ENCODE peak calls at places on chromosomes 1 and 21, in ten cellular contexts. L is activated CD8-positive, alpha-beta T cell treated with anti-CD3 and anti-CD28 coated beads for 36 hours; P is right cardiac atrium; X is K562; I is central memory CD8-positive, alpha-beta T cell; G is GM12878; J is GM23338; D is thoracic aorta; S is effector memory CD8-positive, alpha-beta T cell; Y is lung. A is an unnamed sample.

GRCh38 chr1:19398309-19398760 is 86.2 kb downstream of the SLC66A1 start:
- ATAC-seq in L (peak; percentile 13), P (no peak), X (no peak), I (no peak), G (no peak), J (no peak), D (peak; percentile 16), S (no peak), Y (peak; percentile 75), A (peak; percentile 87)

GRCh38 chr1:61125263-61125662 is 42.9 kb downstream of the NFIA start:
- ATAC-seq in L (no peak), P (peak; percentile 68), X (no peak), I (no peak), G (no peak), J (no peak), D (no peak), S (no peak), Y (no peak), A (no peak)

GRCh38 chr1:46401964-46402626 is 8.0 kb downstream of the FAAH start:
- ATAC-seq in L (no peak), P (peak; percentile 72), X (peak; percentile 92), I (no peak), G (peak; percentile 63), J (peak; percentile 77), D (no peak), S (no peak), Y (peak; percentile 87), A (no peak)

GRCh38 chr1:218330043-218330623 is 15.0 kb upstream of the TGFB2 start:
- ATAC-seq in L (peak; percentile 66), P (peak; percentile 53), X (peak; percentile 81), I (no peak), G (peak; percentile 76), J (no peak), D (no peak), S (peak; percentile 54), Y (peak; percentile 69), A (no peak)

GRCh38 chr1:6178751-6179563 is 1.2 kb downstream of the CHD5 start:
- ATAC-seq in L (no peak), P (no peak), X (no peak), I (no peak), G (no peak), J (peak; percentile 35), D (no peak), S (no peak), Y (no peak), A (no peak)

GRCh38 chr1:66033781-66034180 is 241.1 kb downstream of the PDE4B start:
- ATAC-seq in L (no peak), P (no peak), X (no peak), I (no peak), G (no peak), J (no peak), D (no peak), S (no peak), Y (no peak), A (peak; percentile 81)

GRCh38 chr1:63701187-63701586 is 72.6 kb upstream of the ROR1 start:
- ATAC-seq in L (no peak), P (no peak), X (no peak), I (no peak), G (no peak), J (no peak), D (no peak), S (no peak), Y (no peak), A (no peak)

GRCh38 chr1:56797079-56797685 is 22.0 kb downstream of the FYB2 start:
- ATAC-seq in L (no peak), P (peak; percentile 46), X (no peak), I (no peak), G (no peak), J (peak; percentile 72), D (no peak), S (no peak), Y (no peak), A (no peak)

GRCh38 chr1:168879906-168880734 is 151.1 kb upstream of the DPT start:
- ATAC-seq in L (no peak), P (peak; percentile 95), X (no peak), I (no peak), G (no peak), J (peak; percentile 42), D (no peak), S (no peak), Y (peak; percentile 10), A (no peak)

GRCh38 chr1:7526867-7527732 is 244.0 kb upstream of the VAMP3 start:
- ATAC-seq in L (no peak), P (no peak), X (peak; percentile 26), I (no peak), G (no peak), J (no peak), D (no peak), S (no peak), Y (no peak), A (peak; percentile 50)

GRCh38 chr1:89575207-89575606 is 50.6 kb downstream of the LRRC8B start:
- ATAC-seq in L (no peak), P (no peak), X (no peak), I (no peak), G (no peak), J (no peak), D (no peak), S (no peak), Y (no peak), A (no peak)

GRCh38 chr1:66505671-66506392 is 28.1 kb upstream of the SGIP1 start:
- ATAC-seq in L (no peak), P (peak; percentile 50), X (no peak), I (no peak), G (no peak), J (no peak), D (no peak), S (no peak), Y (no peak), A (no peak)

GRCh38 chr1:52102336-52103013 is 39.4 kb upstream of the ZFYVE9 start:
- ATAC-seq in L (peak; percentile 49), P (no peak), X (no peak), I (no peak), G (peak; percentile 95), J (no peak), D (no peak), S (no peak), Y (no peak), A (peak; percentile 39)

GRCh38 chr1:184542291-184542690 is 155.5 kb downstream of the C1orf21 start:
- ATAC-seq in L (no peak), P (no peak), X (no peak), I (no peak), G (no peak), J (no peak), D (no peak), S (no peak), Y (no peak), A (no peak)

GRCh38 chr1:64920936-64921589 is 45.3 kb downstream of the JAK1 start:
- ATAC-seq in L (peak; percentile 58), P (no peak), X (peak; percentile 16), I (no peak), G (no peak), J (no peak), D (no peak), S (no peak), Y (no peak), A (peak; percentile 15)

GRCh38 chr21:32335601-32336575 is 37.2 kb downstream of the MRAP start:
- ATAC-seq in L (no peak), P (peak; percentile 24), X (no peak), I (no peak), G (no peak), J (no peak), D (no peak), S (no peak), Y (no peak), A (no peak)

GRCh38 chr1:246591504-246591903 is 25.2 kb downstream of the CNST start:
- ATAC-seq in L (peak; percentile 61), P (no peak), X (no peak), I (no peak), G (peak; percentile 99), J (no peak), D (no peak), S (no peak), Y (no peak), A (peak; percentile 93)

GRCh38 chr1:111733996-111734369 is 5.2 kb downstream of the INKA2 start:
- ATAC-seq in L (no peak), P (no peak), X (no peak), I (no peak), G (no peak), J (no peak), D (no peak), S (no peak), Y (no peak), A (no peak)

GRCh38 chr1:21258331-21259134 is 31.7 kb downstream of the ECE1 start:
- ATAC-seq in L (peak; percentile 72), P (no peak), X (no peak), I (peak; percentile 73), G (no peak), J (no peak), D (no peak), S (peak; percentile 64), Y (no peak), A (peak; percentile 83)

GRCh38 chr1:182301467-182302198 is 90.0 kb downstream of the GLUL start:
- ATAC-seq in L (peak; percentile 47), P (peak; percentile 89), X (peak; percentile 76), I (peak; percentile 17), G (peak; percentile 66), J (peak; percentile 59), D (no peak), S (no peak), Y (no peak), A (peak; percentile 78)

GRCh38 chr1:159211331-159212136 is 6.9 kb downstream of the ACKR1 start:
- ATAC-seq in L (peak; percentile 65), P (peak; percentile 53), X (peak; percentile 80), I (no peak), G (peak; percentile 73), J (peak; percentile 68), D (no peak), S (no peak), Y (peak; percentile 65), A (no peak)

GRCh38 chr1:233359431-233359830 is 31.9 kb downstream of the MAP3K21 start:
- ATAC-seq in L (no peak), P (no peak), X (no peak), I (no peak), G (no peak), J (no peak), D (no peak), S (no peak), Y (peak; percentile 27), A (no peak)

GRCh38 chr1:51559064-51559500 is 40.0 kb upstream of the EPS15 start:
- ATAC-seq in L (no peak), P (no peak), X (peak; percentile 73), I (no peak), G (no peak), J (peak; percentile 69), D (no peak), S (no peak), Y (peak; percentile 6), A (no peak)

GRCh38 chr1:111971396-111971795 is 18.1 kb downstream of the KCND3 start:
- ATAC-seq in L (no peak), P (no peak), X (no peak), I (no peak), G (no peak), J (no peak), D (no peak), S (no peak), Y (no peak), A (no peak)

GRCh38 chr1:62356257-62356835 is 37.1 kb upstream of the KANK4 start:
- ATAC-seq in L (peak; percentile 39), P (peak; percentile 40), X (no peak), I (no peak), G (peak; percentile 75), J (no peak), D (no peak), S (no peak), Y (peak; percentile 56), A (peak; percentile 63)

GRCh38 chr1:32768110-32768857 is 48.9 kb downstream of the YARS1 start:
- ATAC-seq in L (no peak), P (peak; percentile 3), X (no peak), I (no peak), G (no peak), J (no peak), D (no peak), S (no peak), Y (no peak), A (no peak)

GRCh38 chr1:44276901-44277300 is 63.6 kb downstream of the DMAP1 start:
- ATAC-seq in L (no peak), P (no peak), X (no peak), I (no peak), G (no peak), J (no peak), D (no peak), S (no peak), Y (no peak), A (no peak)